ENCODE peak calls at places on chromosomes 16 and 17, in seven cellular contexts. O, Y, N, J, H, B and Z are unnamed samples.

GRCh38 chr16:50259334-50260205 is 6.8 kb upstream of the ADCY7 start:
- DNase-seq in N (peak), B (no peak), O (peak), H (peak), J (no peak), Y (peak), Z (no peak)

GRCh38 chr16:27429981-27430441 is 28.0 kb downstream of the IL21R start:
- DNase-seq in Y (no peak), O (no peak), B (no peak), H (peak), N (peak), J (no peak), Z (no peak)

GRCh38 chr17:46770818-46771600 is 47.5 kb downstream of the WNT3 start:
- DNase-seq in J (no peak), N (no peak), O (peak), H (peak), B (no peak), Y (peak), Z (peak)

GRCh38 chr17:19579867-19580565 is 46.4 kb downstream of the SLC47A1 start:
- DNase-seq in O (peak), J (no peak), B (no peak), Y (no peak), H (no peak), N (no peak), Z (no peak)

GRCh38 chr16:13229039-13229438 is 327.6 kb downstream of the SHISA9 start:
- DNase-seq in Y (no peak), N (no peak), J (no peak), B (no peak), H (no peak), O (no peak), Z (no peak)

GRCh38 chr17:76735006-76735405 is 2.1 kb downstream of the SRSF2 start:
- DNase-seq in Y (no peak), N (no peak), O (no peak), J (no peak), B (no peak), H (no peak), Z (peak)

GRCh38 chr16:64012166-64012565 is 1109.7 kb downstream of the CDH11 start:
- DNase-seq in B (no peak), H (no peak), J (no peak), O (no peak), Y (no peak), N (no peak), Z (no peak)

GRCh38 chr17:14559720-14560119 is 258.8 kb downstream of the HS3ST3B1 start:
- DNase-seq in J (no peak), N (no peak), O (no peak), Y (no peak), B (no peak), H (no peak), Z (no peak)

GRCh38 chr16:68636064-68636551 is 9.0 kb upstream of the CDH3 start:
- DNase-seq in J (no peak), Y (no peak), N (no peak), O (no peak), H (no peak), B (no peak), Z (no peak)

GRCh38 chr17:31527606-31528005 is 136.1 kb downstream of the RAB11FIP4 start:
- DNase-seq in B (no peak), H (no peak), Y (no peak), J (no peak), N (no peak), O (no peak), Z (peak)

GRCh38 chr17:77881545-77881944 is 77.0 kb upstream of the TNRC6C start:
- DNase-seq in Y (no peak), O (peak), B (no peak), N (peak), J (peak), H (peak), Z (no peak)

GRCh38 chr16:4176794-4177438 is 60.7 kb upstream of the ADCY9 start:
- DNase-seq in H (no peak), B (no peak), Y (peak), N (no peak), J (no peak), O (no peak), Z (no peak)

GRCh38 chr17:3935140-3935542 is 18.9 kb upstream of the P2RX1 start:
- DNase-seq in B (no peak), N (no peak), Y (peak), J (no peak), O (peak), H (no peak), Z (peak)

GRCh38 chr16:71645450-71645849 is 19.5 kb downstream of the MARVELD3 start:
- DNase-seq in O (peak), Y (peak), N (no peak), H (no peak), B (no peak), J (no peak), Z (no peak)

GRCh38 chr17:62064791-62065563 is at the start of gene MED13:
- DNase-seq in Y (peak), H (peak), N (peak), B (no peak), O (peak), J (peak), Z (peak)

GRCh38 chr17:65552214-65552613 is 9.2 kb downstream of the AXIN2 start:
- DNase-seq in N (no peak), J (no peak), Y (no peak), O (no peak), B (no peak), H (no peak), Z (no peak)